ENCODE peak calls at places on chromosomes 3 and 15, in seven cellular contexts. Y is H9, O is mesendoderm, B is IMR-90, I is mesenchymal stem cell, J is neuronal stem cell, W is trophoblast cell. H is an unnamed sample.

GRCh38 chr3:31575448-31575847 is 42.7 kb downstream of the STT3B start:
- DNase-seq in Y (no peak), O (no peak), B (no peak), I (no peak), J (no peak), W (no peak), H (no peak)

GRCh38 chr3:119365418-119365817 is 71.2 kb downstream of the ARHGAP31 start:
- DNase-seq in Y (no peak), O (no peak), B (no peak), I (no peak), J (no peak), W (no peak), H (no peak)

GRCh38 chr15:52428297-52428696 is 100.4 kb downstream of the MYO5A start:
- DNase-seq in Y (no peak), O (no peak), B (peak; percentile 15), I (no peak), J (no peak), W (no peak), H (no peak)

GRCh38 chr3:105647047-105647446 is 221.8 kb downstream of the CBLB start:
- DNase-seq in Y (no peak), O (peak; percentile 84), B (peak; percentile 96), I (peak; percentile 94), J (no peak), W (peak; percentile 71), H (no peak)

GRCh38 chr15:60814855-60815254 is 335.9 kb upstream of the ICE2 start:
- DNase-seq in Y (no peak), O (no peak), B (no peak), I (no peak), J (no peak), W (no peak), H (no peak)

GRCh38 chr3:177340243-177340830 is 143.1 kb upstream of the TBL1XR1 start:
- DNase-seq in Y (no peak), O (peak; percentile 93), B (no peak), I (no peak), J (no peak), W (no peak), H (no peak)

GRCh38 chr15:31236184-31237041 is 90.2 kb upstream of the KLF13 start:
- DNase-seq in Y (no peak), O (peak; percentile 59), B (peak; percentile 94), I (peak; percentile 94), J (no peak), W (peak; percentile 72), H (no peak)

GRCh38 chr15:71199384-71200351 is 84.4 kb downstream of the THSD4 start:
- DNase-seq in Y (no peak), O (peak; percentile 25), B (peak; percentile 50), I (peak; percentile 2), J (no peak), W (no peak), H (no peak)

GRCh38 chr3:195809796-195810454 is 1.8 kb downstream of the MUC4 start:
- DNase-seq in Y (no peak), O (peak; percentile 63), B (no peak), I (no peak), J (no peak), W (peak; percentile 55), H (no peak)

GRCh38 chr3:107986505-107986904 is 104.3 kb downstream of the CD47 start:
- DNase-seq in Y (no peak), O (no peak), B (no peak), I (peak; percentile 32), J (no peak), W (peak; percentile 68), H (no peak)

GRCh38 chr3:56005196-56005805 is 463.0 kb downstream of the ERC2 start:
- DNase-seq in Y (no peak), O (no peak), B (no peak), I (no peak), J (no peak), W (no peak), H (no peak)

GRCh38 chr3:152857082-152857481 is 22.2 kb downstream of the P2RY1 start:
- DNase-seq in Y (no peak), O (no peak), B (no peak), I (peak; percentile 26), J (no peak), W (peak; percentile 17), H (no peak)

GRCh38 chr3:120111898-120112297 is 17.7 kb upstream of the GSK3B start:
- DNase-seq in Y (no peak), O (no peak), B (no peak), I (no peak), J (no peak), W (peak; percentile 49), H (no peak)

GRCh38 chr3:104825116-104825515 is 541.6 kb upstream of the ALCAM start:
- DNase-seq in Y (peak; percentile 71), O (peak; percentile 97), B (peak; percentile 48), I (no peak), J (peak; percentile 48), W (peak; percentile 13), H (peak; percentile 46)

GRCh38 chr3:77042892-77043291 is 3.0 kb downstream of the ROBO2 start:
- DNase-seq in Y (no peak), O (peak; percentile 12), B (no peak), I (no peak), J (no peak), W (no peak), H (no peak)

GRCh38 chr3:8278448-8278847 is 223.2 kb upstream of the LMCD1 start:
- DNase-seq in Y (peak; percentile 40), O (peak; percentile 65), B (no peak), I (no peak), J (no peak), W (peak; percentile 27), H (no peak)

GRCh38 chr3:192571197-192571791 is 156.0 kb downstream of the FGF12 start:
- DNase-seq in Y (peak; percentile 24), O (no peak), B (peak; percentile 32), I (no peak), J (no peak), W (peak; percentile 25), H (no peak)

GRCh38 chr15:92947071-92947730 is 47.1 kb downstream of the CHD2 start:
- DNase-seq in Y (no peak), O (no peak), B (no peak), I (no peak), J (no peak), W (no peak), H (no peak)

GRCh38 chr15:77901921-77902750 is 175.4 kb downstream of the TBC1D2B start:
- DNase-seq in Y (no peak), O (peak; percentile 33), B (no peak), I (no peak), J (no peak), W (no peak), H (no peak)

GRCh38 chr15:48645558-48646330 is at the start of gene FBN1:
- DNase-seq in Y (peak; percentile 77), O (peak; percentile 94), B (peak; percentile 90), I (peak; percentile 95), J (peak; percentile 91), W (peak; percentile 84), H (peak; percentile 77)

GRCh38 chr15:65259367-65259781 is 27.3 kb downstream of the PARP16 start:
- DNase-seq in Y (no peak), O (no peak), B (no peak), I (no peak), J (no peak), W (no peak), H (no peak)

GRCh38 chr3:157220211-157220610 is 60.3 kb upstream of the CCNL1 start:
- DNase-seq in Y (no peak), O (no peak), B (no peak), I (no peak), J (no peak), W (no peak), H (no peak)
- H2BK120ac ChIP-seq in Y (no peak overlapping the region), O (no peak overlapping the region), B (no peak overlapping the region), I (no peak overlapping the region), J (no peak overlapping the region), W (no peak overlapping the region), H (no peak overlapping the region)

GRCh38 chr3:155204851-155205250 is 88.6 kb downstream of the STRIT1 start:
- DNase-seq in Y (no peak), O (peak; percentile 82), B (no peak), I (no peak), J (no peak), W (no peak), H (no peak)

GRCh38 chr3:155197786-155198185 is 95.7 kb downstream of the STRIT1 start:
- DNase-seq in Y (no peak), O (no peak), B (no peak), I (no peak), J (no peak), W (no peak), H (no peak)

GRCh38 chr3:155208183-155208582 is 85.3 kb downstream of the STRIT1 start:
- DNase-seq in Y (no peak), O (no peak), B (no peak), I (no peak), J (no peak), W (no peak), H (no peak)

GRCh38 chr3:155202626-155203025 is 90.9 kb downstream of the STRIT1 start:
- DNase-seq in Y (no peak), O (no peak), B (peak; percentile 54), I (peak; percentile 18), J (no peak), W (no peak), H (no peak)
- H2BK120ac ChIP-seq in Y (no peak overlapping the region), O (no peak overlapping the region), B (no peak overlapping the region), I (no peak overlapping the region), J (no peak overlapping the region), W (no peak overlapping the region), H (no peak overlapping the region)

DNA sequence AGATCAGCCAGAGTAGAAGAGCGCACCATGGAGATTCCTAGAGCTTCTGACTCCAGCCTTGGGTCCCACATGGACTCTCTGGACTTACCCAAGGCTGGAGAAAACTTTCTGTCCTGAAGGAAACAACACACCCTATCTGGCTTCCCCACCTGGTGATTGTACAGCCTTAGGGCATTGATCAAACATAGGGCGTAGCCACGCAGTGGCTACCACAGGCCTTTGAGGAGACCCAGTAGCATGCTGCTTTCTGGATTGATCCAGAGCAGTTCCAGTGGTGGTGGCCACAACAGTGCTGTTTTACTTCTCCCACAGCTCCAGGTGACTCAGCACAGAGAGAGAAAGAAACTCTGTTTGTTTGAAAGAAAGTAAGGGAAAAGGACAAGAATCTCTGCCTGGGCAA is 23.5 kb downstream of the PYDC2 start:
- DNase-seq in Y (no peak), O (no peak), B (no peak), I (no peak), J (no peak), W (no peak), H (no peak)
- H2BK120ac ChIP-seq in Y (no peak overlapping the region), O (no peak overlapping the region), B (no peak overlapping the region), I (no peak overlapping the region), J (no peak overlapping the region), W (no peak overlapping the region), H (no peak overlapping the region)

GRCh38 chr3:39419697-39420293 is 13.3 kb downstream of the RPSA start:
- DNase-seq in Y (no peak), O (no peak), B (no peak), I (no peak), J (no peak), W (no peak), H (no peak)
- H2BK120ac ChIP-seq in Y (no peak overlapping the region), O (no peak overlapping the region), B (no peak overlapping the region), I (no peak overlapping the region), J (no peak overlapping the region), W (no peak overlapping the region), H (no peak overlapping the region)

GRCh38 chr15:39429898-39430357 is 151.0 kb upstream of the THBS1 start:
- DNase-seq in Y (no peak), O (no peak), B (peak; percentile 95), I (peak; percentile 71), J (no peak), W (no peak), H (no peak)
- H2BK120ac ChIP-seq in Y (no peak overlapping the region), O (no peak overlapping the region), B (peak overlapping the region; percentile 63), I (no peak overlapping the region), J (no peak overlapping the region), W (no peak overlapping the region), H (no peak overlapping the region)